ENCODE peak calls at places on chromosomes 5 and 9, in nine cellular contexts. H is cardiac muscle cell; Q is CD8-positive, alpha-beta T cell; B is psoas muscle; U is thoracic aorta; W is heart left ventricle; G is upper lobe of right lung; N is RWPE2; R is aorta. X is an unnamed sample.

GRCh38 chr9:96350866-96351265 is 32.6 kb downstream of the SLC35D2 start:
- DNase-seq in H (no peak), Q (no peak), B (no peak), U (no peak), W (no peak), G (no peak), N (no peak), R (no peak), X (no peak)

GRCh38 chr9:125169889-125170288 is 19.7 kb downstream of the PPP6C start:
- DNase-seq in H (no peak), Q (no peak), B (no peak), U (no peak), W (no peak), G (no peak), N (no peak), R (no peak), X (no peak)

GRCh38 chr9:14314424-14314928 is 535 bp upstream of the NFIB start:
- DNase-seq in H (peak; percentile 59), Q (no peak), B (peak; percentile 82), U (peak; percentile 62), W (peak; percentile 82), G (peak; percentile 87), N (peak; percentile 88), R (peak; percentile 83), X (peak; percentile 81)

GRCh38 chr5:132044207-132044606 is 16.2 kb upstream of the IL3 start:
- DNase-seq in H (no peak), Q (no peak), B (no peak), U (no peak), W (peak; percentile 13), G (peak; percentile 65), N (no peak), R (peak; percentile 63), X (no peak)

GRCh38 chr5:127802477-127802865 is 99.3 kb downstream of the CCDC192 start:
- DNase-seq in H (no peak), Q (no peak), B (no peak), U (no peak), W (no peak), G (no peak), N (no peak), R (no peak), X (no peak)

GRCh38 chr5:150527808-150528207 is 19.9 kb downstream of the NDST1 start:
- DNase-seq in H (no peak), Q (no peak), B (no peak), U (no peak), W (peak; percentile 13), G (no peak), N (no peak), R (peak; percentile 35), X (no peak)

GRCh38 chr5:685262-686171 is 7.6 kb downstream of the TPPP start:
- DNase-seq in H (no peak), Q (no peak), B (peak; percentile 6), U (no peak), W (no peak), G (no peak), N (no peak), R (peak; percentile 35), X (no peak)

GRCh38 chr5:82620957-82621600 is 342.9 kb upstream of the RPS23 start:
- DNase-seq in H (no peak), Q (no peak), B (no peak), U (no peak), W (no peak), G (no peak), N (no peak), R (no peak), X (no peak)

GRCh38 chr9:20314981-20315380 is 307.3 kb downstream of the MLLT3 start:
- DNase-seq in H (no peak), Q (no peak), B (no peak), U (no peak), W (no peak), G (no peak), N (no peak), R (no peak), X (no peak)

GRCh38 chr9:80842976-80843506 is 846.3 kb downstream of the TLE1 start:
- DNase-seq in H (no peak), Q (no peak), B (no peak), U (no peak), W (no peak), G (no peak), N (no peak), R (no peak), X (no peak)

GRCh38 chr9:129664664-129665007 is 811 bp upstream of the PRRX2 start:
- DNase-seq in H (no peak), Q (no peak), B (no peak), U (no peak), W (no peak), G (no peak), N (no peak), R (no peak), X (no peak)

GRCh38 chr9:134614256-134614655 is 27.3 kb upstream of the COL5A1 start:
- DNase-seq in H (no peak), Q (no peak), B (no peak), U (no peak), W (no peak), G (no peak), N (no peak), R (no peak), X (no peak)

GRCh38 chr9:114012126-114012525 is 66.0 kb downstream of the AMBP start:
- DNase-seq in H (no peak), Q (no peak), B (no peak), U (no peak), W (no peak), G (no peak), N (peak; percentile 4), R (no peak), X (no peak)

DNA sequence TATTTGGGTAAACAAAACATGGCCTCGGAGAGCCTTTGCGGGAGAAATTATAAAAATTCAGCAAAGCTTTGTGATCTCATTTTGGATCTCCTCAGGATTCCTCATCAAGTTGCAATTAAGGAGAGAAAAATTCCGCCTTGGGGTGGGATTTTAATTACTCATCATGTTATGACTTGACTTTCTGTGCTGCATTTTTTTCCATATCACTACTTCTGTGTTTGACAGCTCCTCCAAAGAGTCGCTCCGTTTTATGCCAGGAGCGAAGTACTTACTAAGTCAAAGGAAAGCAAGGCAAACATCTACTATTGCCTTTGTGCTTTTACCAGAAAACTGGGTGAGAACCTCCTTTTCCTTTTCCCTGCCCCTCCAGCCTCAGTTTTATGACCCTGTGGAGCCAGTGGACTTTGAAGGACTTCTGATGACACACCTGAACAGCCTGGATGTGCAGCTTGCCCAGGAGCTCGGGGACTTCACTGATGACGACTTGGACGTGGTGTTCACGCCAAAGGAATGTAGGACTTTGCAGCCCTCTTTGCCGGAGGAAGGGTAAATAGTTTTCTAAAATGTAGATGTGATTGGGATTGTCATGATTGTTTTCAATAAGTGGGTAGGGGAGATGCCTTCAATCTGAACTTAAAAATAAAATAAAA is 71.6 kb downstream of the DOCK8 start:
- DNase-seq in H (no peak), Q (no peak), B (no peak), U (no peak), W (no peak), G (no peak), N (no peak), R (no peak), X (no peak)
- H3K4me1 ChIP-seq in H (no peaks in the 10 kb centered on the region), Q (peaks cover 41% of the 10 kb centered on the region), B (no peaks in the 10 kb centered on the region), U (no peaks in the 10 kb centered on the region), W (no peaks in the 10 kb centered on the region), G (no peaks in the 10 kb centered on the region), N (no peaks in the 10 kb centered on the region), R (peaks cover 3% of the 10 kb centered on the region), X (no peaks in the 10 kb centered on the region)

DNA sequence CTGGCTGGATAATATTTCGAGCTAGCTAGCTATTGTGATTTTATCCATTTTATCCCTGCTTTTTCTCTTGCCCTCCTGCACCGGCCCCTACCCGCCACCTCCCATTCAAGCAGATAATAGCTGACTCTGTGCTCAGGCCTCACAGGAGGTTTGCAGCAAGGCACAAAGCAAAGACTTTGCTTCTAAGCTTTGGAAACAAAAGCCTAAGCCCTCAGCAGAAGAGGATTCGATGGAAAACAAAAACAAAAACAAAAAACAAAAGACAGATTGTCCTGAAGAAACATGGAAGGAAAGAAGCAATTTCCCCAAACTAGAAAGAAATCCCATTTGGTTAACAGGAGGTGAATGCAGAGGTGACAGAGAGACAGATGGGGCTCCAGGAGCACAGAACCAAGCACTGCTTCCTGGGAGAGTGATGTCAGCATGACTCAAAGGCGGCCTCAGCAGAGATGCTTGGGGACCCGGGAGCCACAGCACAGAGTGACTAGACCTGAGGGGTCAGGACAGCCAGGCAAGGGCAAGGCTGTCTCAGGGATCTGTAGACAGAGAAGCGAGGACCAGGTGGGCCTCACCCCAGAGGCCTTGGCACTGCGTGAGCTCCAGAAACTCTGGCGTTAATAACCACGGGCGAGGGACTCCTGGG is 28.4 kb downstream of the MTX3 start:
- DNase-seq in H (no peak), Q (no peak), B (no peak), U (no peak), W (no peak), G (no peak), N (no peak), R (no peak), X (no peak)
- H3K4me3 ChIP-seq in H (no peak overlapping the region), Q (no peak overlapping the region), B (no peak overlapping the region), U (no peak overlapping the region), W (no peak overlapping the region), G (no peak overlapping the region), N (no peak overlapping the region), R (no peak overlapping the region), X (no peak overlapping the region)

DNA sequence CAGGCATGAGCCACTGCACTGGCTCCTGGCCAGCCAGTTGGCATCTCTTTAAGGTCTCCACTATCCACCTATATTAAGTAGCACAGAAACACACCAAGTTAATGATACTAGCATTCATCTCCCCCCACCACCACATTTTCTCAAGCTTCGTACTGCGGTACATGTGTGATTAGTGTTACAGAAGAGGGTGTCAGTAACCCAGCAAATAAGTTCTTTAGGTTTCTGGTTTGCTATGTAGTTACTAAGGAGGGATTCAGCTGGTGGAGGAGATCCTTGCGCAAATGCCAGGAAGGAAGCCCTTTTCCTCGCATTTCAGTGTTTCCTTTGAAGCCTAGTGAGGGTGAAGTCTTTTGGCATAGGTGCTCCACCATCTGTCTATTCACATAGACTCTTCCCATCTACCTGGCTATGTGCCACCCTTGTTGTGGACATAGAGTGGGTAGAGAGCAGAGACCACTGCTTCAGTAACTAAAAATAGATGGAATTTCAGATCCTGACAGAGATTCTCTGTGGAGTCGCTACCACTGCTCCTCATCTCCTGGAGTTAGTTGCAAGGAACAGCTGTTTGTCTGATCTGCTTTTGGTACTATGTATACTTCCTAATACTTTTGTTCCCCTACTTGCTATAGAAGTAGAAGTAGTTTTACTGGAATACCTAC is 16.7 kb downstream of the UBE2D2 start:
- DNase-seq in H (no peak), Q (no peak), B (no peak), U (no peak), W (no peak), G (no peak), N (no peak), R (no peak), X (no peak)
- H3K4me1 ChIP-seq in H (peaks cover 21% of the 10 kb centered on the region), Q (peaks cover 59% of the 10 kb centered on the region), B (peaks cover 63% of the 10 kb centered on the region), U (peaks cover 19% of the 10 kb centered on the region), W (peaks cover 62% of the 10 kb centered on the region), G (peaks cover 36% of the 10 kb centered on the region), N (peaks cover 22% of the 10 kb centered on the region), R (peaks cover 13% of the 10 kb centered on the region), X (no peaks in the 10 kb centered on the region)

DNA sequence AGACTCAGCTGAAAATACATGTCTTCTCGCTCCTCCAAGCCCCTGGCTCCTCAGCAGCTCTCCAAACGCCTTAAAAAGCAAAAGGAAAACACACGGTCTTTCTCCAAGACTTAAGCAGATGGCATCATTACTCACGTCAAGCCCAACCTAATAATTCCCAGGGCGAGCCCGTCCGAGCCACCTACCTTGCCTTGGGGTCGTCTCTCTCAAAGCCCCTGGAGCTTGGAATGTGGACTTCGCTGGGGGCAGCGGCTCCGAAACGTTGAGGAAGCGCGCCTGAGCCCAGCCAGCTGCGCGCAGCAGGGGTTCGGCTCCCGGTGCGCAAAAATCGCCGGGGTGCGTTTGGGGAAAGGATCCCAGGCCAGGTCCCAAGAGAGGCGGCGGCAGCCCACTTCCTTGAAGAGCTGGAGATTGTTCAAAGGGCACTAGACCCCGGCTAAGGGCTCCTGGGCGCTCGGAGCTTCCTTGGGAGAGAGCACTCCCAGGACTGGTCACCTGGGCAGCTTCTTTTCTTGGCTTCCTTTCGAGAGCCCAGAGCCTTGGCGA is 395 bp downstream of the DRD1 start:
- DNase-seq in H (no peak), Q (no peak), B (no peak), U (no peak), W (no peak), G (no peak), N (no peak), R (no peak), X (no peak)
- H3K4me3 ChIP-seq in H (peak overlapping the region; percentile 47), Q (no peak overlapping the region), B (peak overlapping the region; percentile 54), U (peak overlapping the region; percentile 72), W (peak overlapping the region; percentile 41), G (peak overlapping the region; percentile 45), N (no peak overlapping the region), R (peak overlapping the region; percentile 9), X (peak overlapping the region; percentile 48)